ENCODE peak calls at places on chromosomes 12 and 14, in seven cellular contexts. Q is effector CD8-positive, alpha-beta T cell; R is GM18507; M is frontal cortex; X is stimulated activated CD4-positive, alpha-beta T cell treated with anti-CD3 and anti-CD28 coated beads, Interleukin-15, amount 100 ng/mL, for 24 hours; A is AG09309; B is thyroid gland. E is an unnamed sample.

GRCh38 chr14:76884853-76885276 is 58.7 kb downstream of the LRRC74A start:
- DNase-seq in Q (no peak), R (no peak), M (no peak), X (no peak), A (no peak), B (peak), E (no peak)

GRCh38 chr14:78566017-78566858 is 396.1 kb downstream of the NRXN3 start:
- DNase-seq in Q (peak), R (peak), M (peak), X (peak), A (peak), B (peak), E (peak)

GRCh38 chr14:77574446-77575125 is 41.9 kb downstream of the SPTLC2 start:
- DNase-seq in Q (no peak), R (no peak), M (no peak), X (no peak), A (no peak), B (no peak), E (no peak)

GRCh38 chr14:31568151-31568550 is 6.9 kb downstream of the NUBPL start:
- DNase-seq in Q (no peak), R (no peak), M (no peak), X (no peak), A (no peak), B (no peak), E (no peak)

GRCh38 chr12:98883231-98883630 is 238.1 kb downstream of the APAF1 start:
- DNase-seq in Q (no peak), R (no peak), M (no peak), X (no peak), A (no peak), B (no peak), E (no peak)

GRCh38 chr12:422526-422925 is 21.1 kb downstream of the CCDC77 start:
- DNase-seq in Q (no peak), R (no peak), M (no peak), X (no peak), A (no peak), B (peak), E (no peak)

GRCh38 chr12:111773801-111774551 is 7.2 kb downstream of the ALDH2 start:
- DNase-seq in Q (no peak), R (no peak), M (no peak), X (no peak), A (peak), B (peak), E (peak)

GRCh38 chr12:68378859-68379628 is 46.9 kb upstream of the MDM1 start:
- DNase-seq in Q (no peak), R (no peak), M (no peak), X (no peak), A (no peak), B (no peak), E (peak)

GRCh38 chr14:103064436-103064835 is 7.1 kb upstream of the CDC42BPB start:
- DNase-seq in Q (no peak), R (no peak), M (no peak), X (no peak), A (no peak), B (no peak), E (peak)

GRCh38 chr14:91352101-91352500 is 65.5 kb downstream of the CCDC88C start:
- DNase-seq in Q (no peak), R (no peak), M (no peak), X (no peak), A (no peak), B (peak), E (no peak)

GRCh38 chr14:99320105-99320572 is 48.1 kb upstream of the BCL11B start:
- DNase-seq in Q (peak), R (peak), M (peak), X (peak), A (no peak), B (peak), E (peak)

GRCh38 chr12:6120796-6121473 is 3.5 kb downstream of the VWF start:
- DNase-seq in Q (no peak), R (no peak), M (no peak), X (no peak), A (no peak), B (no peak), E (no peak)

GRCh38 chr12:53659011-53659551 is 16.8 kb downstream of the ATP5MC2 start:
- DNase-seq in Q (no peak), R (no peak), M (peak), X (no peak), A (no peak), B (peak), E (peak)

GRCh38 chr12:131676544-131676943 is 34.3 kb upstream of the SFSWAP start:
- DNase-seq in Q (no peak), R (no peak), M (no peak), X (no peak), A (no peak), B (no peak), E (no peak)

GRCh38 chr12:25295361-25295760 is 44.6 kb upstream of the KRAS start:
- DNase-seq in Q (no peak), R (no peak), M (no peak), X (no peak), A (peak), B (no peak), E (no peak)

GRCh38 chr14:35878272-35879140 is 52.4 kb downstream of the BRMS1L start:
- DNase-seq in Q (no peak), R (no peak), M (no peak), X (no peak), A (peak), B (peak), E (no peak)

E was measured in T47D.